ENCODE peak calls at places on chromosomes 3 and 15, in five cellular contexts. L, E, C, G and B are unnamed samples.

GRCh38 chr3:52086939-52087675 is 30.7 kb upstream of the DUSP7 start:
- DNase-seq in L (no peak), C (peak; percentile 59), G (no peak), E (peak; percentile 39), B (no peak)

GRCh38 chr3:47017504-47018268 is 38.2 kb downstream of the NBEAL2 start:
- DNase-seq in C (no peak), G (no peak), E (no peak), L (no peak), B (no peak)

GRCh38 chr3:100789582-100789981 is 80.3 kb downstream of the TFG start:
- DNase-seq in C (peak; percentile 18), E (no peak), L (no peak), G (no peak), B (no peak)

GRCh38 chr3:136343873-136344281 is 93.7 kb downstream of the PCCB start:
- DNase-seq in E (peak; percentile 98), L (no peak), G (no peak), C (peak; percentile 96), B (peak; percentile 87)

GRCh38 chr15:38721549-38721948 is 156.9 kb upstream of the RASGRP1 start:
- DNase-seq in G (no peak), C (no peak), E (no peak), L (no peak), B (no peak)

GRCh38 chr3:21174461-21174860 is 576.5 kb downstream of the ZNF385D start:
- DNase-seq in C (peak; percentile 48), G (no peak), E (no peak), L (no peak), B (no peak)

GRCh38 chr3:193262707-193263106 is 21.7 kb downstream of the PLAAT1 start:
- DNase-seq in G (no peak), L (no peak), C (no peak), E (no peak), B (no peak)

GRCh38 chr3:85903434-85903833 is 944.6 kb downstream of the CADM2 start:
- DNase-seq in L (peak; percentile 7), G (no peak), C (no peak), E (no peak), B (no peak)

GRCh38 chr3:143070977-143071551 is 48.5 kb upstream of the CHST2 start:
- DNase-seq in C (peak; percentile 90), E (peak; percentile 87), G (no peak), L (no peak), B (peak; percentile 88)

GRCh38 chr3:13080591-13080990 is 7.4 kb upstream of the IQSEC1 start:
- DNase-seq in C (peak; percentile 67), L (no peak), G (no peak), E (no peak), B (no peak)

GRCh38 chr3:173217127-173217526 is 76.1 kb upstream of the SPATA16 start:
- DNase-seq in L (no peak), C (no peak), E (no peak), G (no peak), B (no peak)

GRCh38 chr3:69444980-69445379 is 59.1 kb upstream of the FRMD4B start:
- DNase-seq in L (no peak), C (no peak), G (no peak), E (peak; percentile 11), B (no peak)

GRCh38 chr3:48930590-48930989 is 11.9 kb downstream of the ARIH2 start:
- DNase-seq in C (no peak), L (no peak), E (no peak), G (no peak), B (no peak)

GRCh38 chr15:63407612-63408011 is 26.0 kb upstream of the CA12 start:
- DNase-seq in L (no peak), E (no peak), G (no peak), C (no peak), B (no peak)

GRCh38 chr3:53072653-53073552 is 27.0 kb upstream of the SFMBT1 start:
- DNase-seq in L (peak; percentile 93), G (peak; percentile 49), C (peak; percentile 79), E (peak; percentile 63), B (no peak)

GRCh38 chr3:173411288-173412064 is 13.9 kb downstream of the NLGN1 start:
- DNase-seq in E (peak; percentile 20), G (no peak), L (no peak), C (peak; percentile 65), B (no peak)

GRCh38 chr15:92124669-92125068 is 269.0 kb upstream of the ST8SIA2 start:
- DNase-seq in C (no peak), G (no peak), L (no peak), E (no peak), B (no peak)

GRCh38 chr3:71442648-71443047 is 140.9 kb downstream of the FOXP1 start:
- DNase-seq in C (no peak), E (no peak), L (no peak), G (no peak), B (no peak)

GRCh38 chr3:159528251-159528895 is 460.3 kb upstream of the IL12A start:
- DNase-seq in G (no peak), E (no peak), L (no peak), C (no peak), B (no peak)

GRCh38 chr3:12919205-12919604 is 77.8 kb upstream of the RPL32 start:
- DNase-seq in C (no peak), E (no peak), L (no peak), G (no peak), B (no peak)

GRCh38 chr15:76898102-76898501 is 7.0 kb downstream of the SCAPER start:
- DNase-seq in E (no peak), L (no peak), G (no peak), C (no peak), B (no peak)

GRCh38 chr3:99753268-99753975 is 64.2 kb upstream of the CMSS1 start:
- DNase-seq in G (peak; percentile 22), C (peak; percentile 87), L (peak; percentile 79), E (peak; percentile 76), B (no peak)

GRCh38 chr3:47475029-47475569 is 642 bp downstream of the SCAP start:
- DNase-seq in E (peak; percentile 11), L (peak; percentile 66), C (peak; percentile 35), G (no peak), B (no peak)

GRCh38 chr3:65995030-65995429 is 43.7 kb downstream of the MAGI1 start:
- DNase-seq in E (peak; percentile 67), L (no peak), G (no peak), C (peak; percentile 67), B (no peak)

GRCh38 chr15:98440917-98441316 is 207.4 kb upstream of the IGF1R start:
- DNase-seq in G (no peak), L (no peak), E (no peak), C (no peak), B (no peak)

GRCh38 chr3:53729618-53730017 is 116.6 kb downstream of the CHDH start:
- DNase-seq in C (no peak), G (no peak), E (no peak), L (no peak), B (no peak)

DNA sequence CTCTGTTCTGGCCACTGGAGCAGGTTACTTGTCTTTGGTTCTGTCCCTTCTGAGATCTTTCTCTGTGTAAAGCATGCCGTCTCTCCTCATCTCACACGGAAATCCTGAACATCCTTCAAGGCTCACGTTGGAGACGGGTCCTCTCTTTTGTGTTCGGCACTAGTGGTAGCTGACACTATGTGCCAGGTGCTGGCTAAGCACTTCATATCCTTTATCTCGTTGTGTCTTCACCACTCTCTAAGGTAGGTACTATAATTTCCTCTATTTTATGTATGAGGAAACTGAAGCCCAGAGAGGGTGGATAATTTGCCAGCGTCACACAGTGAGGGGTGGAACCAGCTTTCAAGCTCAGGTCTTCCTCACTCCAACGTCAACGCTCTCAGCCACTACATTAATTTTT is 1.2 kb downstream of the IFT122 start:
- DNase-seq in E (no peak), L (no peak), C (peak; percentile 30), G (no peak), B (no peak)
- H3K4me3 ChIP-seq in E (peak overlapping the region; percentile 74), L (peak overlapping the region; percentile 72), C (peak overlapping the region; percentile 92), G (peak overlapping the region; percentile 95), B (peak overlapping the region; percentile 93)

GRCh38 chr3:28290863-28291300 is 49.5 kb downstream of the CMC1 start:
- DNase-seq in G (no peak), L (no peak), C (no peak), E (no peak), B (no peak)

GRCh38 chr3:28291577-28291976 is 50.2 kb downstream of the CMC1 start:
- DNase-seq in C (no peak), E (no peak), L (peak; percentile 26), G (no peak), B (no peak)

GRCh38 chr3:28287046-28287445 is 45.6 kb downstream of the CMC1 start:
- DNase-seq in C (no peak), E (no peak), G (no peak), L (no peak), B (no peak)

GRCh38 chr3:28286595-28286994 is 45.2 kb downstream of the CMC1 start:
- DNase-seq in C (peak; percentile 69), L (peak; percentile 16), E (peak; percentile 10), G (no peak), B (peak; percentile 9)
- TF ChIP-seq CTCF in C (peak; percentile 50), L (peak; percentile 54), E (peak; percentile 40), G (peak; percentile 37), B (peak; percentile 44)

GRCh38 chr3:44476181-44476599 is 1.3 kb downstream of the ZNF445 start:
- DNase-seq in E (peak; percentile 9), G (peak; percentile 29), L (no peak), C (peak; percentile 56), B (peak; percentile 23)

GRCh38 chr3:44478606-44479094 is 1.2 kb upstream of the ZNF445 start:
- DNase-seq in C (no peak), L (no peak), E (no peak), G (no peak), B (no peak)

GRCh38 chr3:44477312-44478030 is at the start of gene ZNF445:
- DNase-seq in C (peak; percentile 81), L (peak; percentile 95), G (peak; percentile 24), E (peak; percentile 74), B (no peak)

GRCh38 chr3:44476963-44477311 is 533 bp downstream of the ZNF445 start:
- DNase-seq in L (no peak), G (no peak), E (no peak), C (no peak), B (no peak)

DNA sequence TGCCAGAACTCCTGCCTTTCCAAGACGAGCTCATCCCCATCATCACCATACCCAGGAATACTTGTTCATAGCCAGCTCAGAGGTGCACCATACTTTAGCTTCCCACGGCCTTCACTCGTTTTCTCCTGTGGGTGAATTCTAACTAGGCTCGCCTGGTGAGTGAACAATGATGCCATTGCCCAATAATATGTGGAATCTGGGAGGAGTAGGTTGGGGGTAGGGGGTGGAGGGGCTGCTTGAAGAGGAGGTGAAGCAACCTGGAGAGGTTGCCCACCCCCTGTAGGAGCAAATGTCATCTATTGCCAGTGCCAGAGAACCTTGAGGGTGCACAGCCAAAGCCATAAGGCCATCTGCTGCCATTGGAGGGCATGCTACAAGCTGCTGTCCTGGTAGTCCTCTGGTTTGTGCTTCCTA is 592 bp upstream of the ZNF445 start:
- DNase-seq in C (no peak), E (no peak), L (no peak), G (no peak), B (no peak)
- H3K4me3 ChIP-seq in C (peak overlapping the region; percentile 68), E (peak overlapping the region; percentile 65), L (peak overlapping the region; percentile 97), G (peak overlapping the region; percentile 59), B (peak overlapping the region; percentile 65)

GRCh38 chr15:69046781-69047180 is 32.3 kb downstream of the NOX5 start:
- DNase-seq in L (no peak), C (no peak), G (no peak), E (no peak), B (no peak)

GRCh38 chr15:69042531-69042930 is 28.0 kb downstream of the NOX5 start:
- DNase-seq in L (no peak), C (no peak), G (no peak), E (no peak), B (no peak)

GRCh38 chr15:69049976-69050375 is 35.5 kb downstream of the NOX5 start:
- DNase-seq in G (no peak), L (no peak), E (no peak), C (no peak), B (no peak)

GRCh38 chr15:69044899-69045298 is 30.4 kb downstream of the NOX5 start:
- DNase-seq in C (peak; percentile 89), L (no peak), E (peak; percentile 54), G (no peak), B (peak; percentile 65)

GRCh38 chr15:69045810-69046209 is 31.3 kb downstream of the NOX5 start:
- DNase-seq in C (peak; percentile 38), G (no peak), E (no peak), L (peak; percentile 60), B (no peak)
- TF ChIP-seq CTCF in C (peak; percentile 15), G (no peak), E (peak; percentile 20), L (peak; percentile 30), B (peak; percentile 30)